ENCODE peak calls at places on chromosomes 3 and 15, in seven cellular contexts. Q is RWPE1, F is BJ, L is HEK293T, J is GM13977, X is breast epithelium, N is ELR. Z is an unnamed sample.

GRCh38 chr3:120203016-120203415 is 82.0 kb downstream of the GPR156 start:
- DNase-seq in J (no peak), Q (peak), L (no peak), F (peak), N (peak), X (no peak), Z (no peak)

GRCh38 chr3:49937081-49937480 is 2.9 kb upstream of the RBM6 start:
- DNase-seq in Q (no peak), X (no peak), J (no peak), F (no peak), N (no peak), L (no peak), Z (no peak)

GRCh38 chr15:37104413-37105392 is 4.4 kb upstream of the MEIS2 start:
- DNase-seq in N (no peak), J (no peak), F (no peak), L (no peak), Q (no peak), X (no peak), Z (no peak)

GRCh38 chr3:184953396-184953795 is 141.4 kb downstream of the VPS8 start:
- DNase-seq in J (no peak), Q (no peak), N (no peak), L (no peak), F (no peak), X (no peak), Z (no peak)

GRCh38 chr3:13379191-13379830 is 40.8 kb downstream of the NUP210 start:
- DNase-seq in L (no peak), J (no peak), N (peak), F (peak), Q (peak), X (no peak), Z (no peak)

GRCh38 chr3:197713477-197713822 is 23.3 kb downstream of the RUBCN start:
- DNase-seq in Q (no peak), J (no peak), N (no peak), F (no peak), L (no peak), X (no peak), Z (no peak)

GRCh38 chr15:68682330-68682729 is 103.5 kb downstream of the CORO2B start:
- DNase-seq in X (no peak), Q (no peak), F (no peak), N (no peak), L (no peak), J (no peak), Z (no peak)

GRCh38 chr3:121995190-121996137 is 26.6 kb downstream of the ILDR1 start:
- DNase-seq in J (no peak), N (peak), L (peak), X (no peak), Q (peak), F (peak), Z (peak)

GRCh38 chr15:56837281-56837680 is 81.2 kb upstream of the TCF12 start:
- DNase-seq in X (no peak), L (no peak), N (peak), F (no peak), Q (no peak), J (no peak), Z (no peak)

GRCh38 chr15:68559342-68560310 is 19.2 kb upstream of the CORO2B start:
- DNase-seq in L (peak), Q (peak), F (no peak), N (peak), J (peak), X (peak), Z (peak)

GRCh38 chr3:136882575-136882974 is 20.6 kb downstream of the NCK1 start:
- DNase-seq in N (peak), Q (peak), X (no peak), F (no peak), J (no peak), L (no peak), Z (no peak)

GRCh38 chr3:181230258-181230657 is 240.7 kb upstream of the DNAJC19 start:
- DNase-seq in Q (no peak), X (no peak), J (no peak), F (no peak), L (no peak), N (no peak), Z (no peak)

GRCh38 chr3:111541391-111541790 is 606 bp upstream of the CD96 start:
- DNase-seq in N (no peak), J (no peak), L (no peak), Q (no peak), F (no peak), X (no peak), Z (no peak)

GRCh38 chr3:36868614-36869436 is 76.0 kb downstream of the TRANK1 start:
- DNase-seq in J (peak), Q (peak), F (peak), L (peak), N (peak), X (no peak), Z (peak)

GRCh38 chr3:163368168-163368567 is 1710.1 kb downstream of the SI start:
- DNase-seq in N (peak), L (no peak), X (no peak), F (peak), J (no peak), Q (peak), Z (no peak)

GRCh38 chr3:75768303-75769017 is 16.9 kb downstream of the ZNF717 start:
- DNase-seq in F (no peak), J (no peak), N (no peak), X (no peak), L (no peak), Q (no peak), Z (no peak)

GRCh38 chr15:54636147-54636546 is 560.6 kb downstream of the RSL24D1 start:
- DNase-seq in F (no peak), L (no peak), X (no peak), Q (no peak), N (no peak), J (no peak), Z (no peak)